ENCODE peak calls at places on chromosomes 2 and 18, in five cellular contexts. A is AG09309, W is transverse colon, N is fibroblast of pulmonary artery, O is psoas muscle. K is an unnamed sample.

GRCh38 chr2:190499273-190499672 is 35.2 kb downstream of the NEMP2 start:
- DNase-seq in O (no peak), W (no peak), A (no peak), N (no peak), K (no peak)

GRCh38 chr2:121333231-121333630 is 48.2 kb upstream of the TFCP2L1 start:
- DNase-seq in A (no peak), N (no peak), O (no peak), W (no peak), K (no peak)

GRCh38 chr2:110101280-110101844 is 14.3 kb downstream of the MALL start:
- DNase-seq in N (peak), O (peak), W (peak), A (peak), K (peak)

GRCh38 chr2:848099-848498 is 102.5 kb upstream of the SNTG2 start:
- DNase-seq in N (no peak), A (no peak), O (no peak), W (no peak), K (peak)

GRCh38 chr18:48488388-48488850 is 50.4 kb upstream of the CTIF start:
- DNase-seq in O (no peak), N (peak), A (peak), W (peak), K (no peak)

GRCh38 chr2:858646-859045 is 92.0 kb upstream of the SNTG2 start:
- DNase-seq in W (no peak), A (no peak), O (no peak), N (no peak), K (peak)

GRCh38 chr2:101418704-101419663 is 31.7 kb upstream of the CREG2 start:
- DNase-seq in O (no peak), W (peak), A (no peak), N (peak), K (peak)

GRCh38 chr2:168211664-168212163 is 35.7 kb downstream of the STK39 start:
- DNase-seq in N (no peak), O (no peak), W (no peak), A (no peak), K (no peak)

GRCh38 chr2:128178650-128179460 is 87.9 kb downstream of the UGGT1 start:
- DNase-seq in A (peak), O (peak), W (peak), N (peak), K (no peak)

GRCh38 chr2:232981356-232981755 is 31.7 kb downstream of the NGEF start:
- DNase-seq in O (no peak), A (no peak), N (no peak), W (peak), K (peak)

GRCh38 chr18:11324956-11325873 is 175.8 kb upstream of the PIEZO2 start:
- DNase-seq in A (peak), N (peak), W (no peak), O (no peak), K (no peak)

GRCh38 chr2:149715005-149715592 is 127.5 kb upstream of the MMADHC start:
- DNase-seq in N (peak), W (no peak), O (no peak), A (peak), K (no peak)
- TF ChIP-seq CTCF in N (peak), W (peak), O (peak), A (peak), K (no peak)

GRCh38 chr2:8662239-8662879 is 19.5 kb upstream of the ID2 start:
- DNase-seq in N (peak), O (no peak), A (peak), W (no peak), K (no peak)
- TF ChIP-seq CTCF in N (peak), O (no peak), A (peak), W (no peak), K (no peak)

GRCh38 chr2:229641676-229642075 is 72.7 kb downstream of the DNER start:
- DNase-seq in N (no peak), W (no peak), O (no peak), A (no peak), K (no peak)
- TF ChIP-seq CTCF in N (peak), W (no peak), O (no peak), A (no peak), K (no peak)

DNA sequence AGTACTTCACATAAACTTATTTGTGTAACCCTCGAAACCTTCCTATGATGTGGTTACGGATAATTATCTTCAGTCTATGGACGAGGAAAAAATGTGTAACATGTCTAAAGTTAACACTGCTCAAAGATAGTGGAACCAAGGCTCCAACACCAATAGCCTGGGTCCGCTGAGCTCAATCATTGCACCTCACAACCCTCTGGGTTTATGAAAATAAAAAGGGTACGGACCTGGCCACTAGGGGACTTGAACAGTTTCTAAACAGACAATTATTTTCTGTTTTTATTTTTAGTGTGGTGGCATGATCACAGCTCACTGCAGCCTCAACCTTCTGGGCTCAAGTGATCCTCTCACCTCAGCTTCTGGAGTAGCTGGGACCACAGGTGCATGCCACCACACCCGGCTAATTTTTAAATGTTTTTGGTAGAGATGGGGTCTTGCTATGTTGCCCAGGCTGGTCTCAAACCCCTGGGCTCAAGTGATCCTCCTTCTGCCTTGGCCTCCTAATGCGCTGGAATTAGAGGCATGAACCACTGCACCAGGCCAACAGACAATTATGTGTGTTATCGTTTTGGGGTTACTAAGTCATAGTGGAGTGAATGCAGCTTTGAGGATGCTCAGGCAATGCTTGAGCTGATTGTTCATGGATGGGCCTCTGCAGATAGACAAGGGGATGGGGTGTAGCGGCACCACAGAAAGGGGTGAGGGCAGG is 10.1 kb downstream of the CASP8 start:
- DNase-seq in W (no peak), A (no peak), N (no peak), O (no peak), K (no peak)
- TF ChIP-seq CTCF in W (no peak), A (no peak), N (no peak), O (no peak), K (no peak)

GRCh38 chr2:96869281-96869823 is 528 bp downstream of the SEMA4C start:
- DNase-seq in N (peak), O (peak), A (no peak), W (peak), K (peak)
- TF ChIP-seq CTCF in N (no peak), O (peak), A (no peak), W (no peak), K (no peak)

DNA sequence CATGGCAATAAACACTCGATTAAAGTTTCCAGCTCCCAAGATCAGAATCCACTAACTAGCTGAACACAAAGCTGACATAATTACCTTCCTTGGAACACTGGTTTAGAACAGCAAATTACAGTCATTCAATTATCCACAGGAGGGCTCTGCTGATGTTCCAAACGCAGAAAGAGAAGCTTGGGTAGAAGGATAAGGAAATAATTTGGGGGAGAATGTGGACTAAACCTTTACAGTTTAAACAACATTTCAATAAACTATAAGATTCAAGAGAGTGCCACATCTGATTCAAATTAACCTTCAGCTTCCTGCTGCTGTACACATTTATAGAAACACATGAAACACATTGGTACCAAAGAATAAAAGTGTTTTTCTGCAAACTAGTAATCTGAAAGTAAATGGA is 67.8 kb upstream of the ARL4C start:
- DNase-seq in W (no peak), N (peak), O (no peak), A (peak), K (no peak)
- TF ChIP-seq CTCF in W (no peak), N (peak), O (no peak), A (peak), K (no peak)

GRCh38 chr2:11745613-11746375 is 638 bp upstream of the LPIN1 start:
- DNase-seq in N (no peak), A (no peak), O (peak), W (no peak), K (no peak)

GRCh38 chr2:11748018-11748860 is 1.8 kb downstream of the LPIN1 start:
- DNase-seq in O (no peak), A (no peak), N (no peak), W (no peak), K (no peak)

GRCh38 chr2:11744631-11745394 is 1.6 kb upstream of the LPIN1 start:
- DNase-seq in W (no peak), N (peak), O (peak), A (no peak), K (no peak)

GRCh38 chr2:11746376-11746806 is at the start of gene LPIN1:
- DNase-seq in N (peak), A (no peak), O (peak), W (peak), K (peak)

DNA sequence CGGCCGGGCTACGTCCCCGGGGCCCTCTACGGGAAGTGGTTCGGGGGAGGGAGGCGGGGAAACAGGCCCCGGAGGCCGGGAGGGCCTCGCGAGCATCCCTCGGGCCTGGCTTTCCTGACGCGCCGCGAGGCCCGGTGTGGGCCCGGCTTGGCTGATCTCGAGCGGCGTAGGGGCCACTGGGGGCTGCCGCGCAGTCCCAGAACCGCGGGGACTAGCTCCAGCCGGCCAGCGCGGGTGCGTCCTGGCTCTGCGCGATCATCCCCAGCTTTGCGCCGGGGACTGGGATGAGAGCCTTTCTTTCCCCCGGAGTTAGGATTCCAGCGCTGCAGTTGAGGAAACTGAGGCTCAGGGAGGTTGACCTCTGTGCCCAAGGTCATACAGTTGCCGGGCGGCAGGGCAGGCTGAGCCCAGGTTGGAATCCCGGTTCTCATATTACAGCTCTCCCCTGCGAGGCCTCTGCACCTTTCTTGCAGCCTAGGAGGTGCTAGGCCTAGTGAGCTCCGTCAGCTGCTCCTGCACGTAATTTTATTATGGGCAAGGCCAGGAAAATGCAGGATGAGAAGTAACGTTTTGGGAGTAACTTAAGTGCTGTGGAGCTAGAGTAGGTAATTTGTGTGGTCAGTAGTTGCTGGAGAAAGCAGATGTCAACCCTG is 501 bp downstream of the LPIN1 start:
- DNase-seq in W (no peak), A (no peak), O (no peak), N (peak), K (no peak)
- TF ChIP-seq CTCF in W (no peak), A (no peak), O (no peak), N (no peak), K (no peak)

DNA sequence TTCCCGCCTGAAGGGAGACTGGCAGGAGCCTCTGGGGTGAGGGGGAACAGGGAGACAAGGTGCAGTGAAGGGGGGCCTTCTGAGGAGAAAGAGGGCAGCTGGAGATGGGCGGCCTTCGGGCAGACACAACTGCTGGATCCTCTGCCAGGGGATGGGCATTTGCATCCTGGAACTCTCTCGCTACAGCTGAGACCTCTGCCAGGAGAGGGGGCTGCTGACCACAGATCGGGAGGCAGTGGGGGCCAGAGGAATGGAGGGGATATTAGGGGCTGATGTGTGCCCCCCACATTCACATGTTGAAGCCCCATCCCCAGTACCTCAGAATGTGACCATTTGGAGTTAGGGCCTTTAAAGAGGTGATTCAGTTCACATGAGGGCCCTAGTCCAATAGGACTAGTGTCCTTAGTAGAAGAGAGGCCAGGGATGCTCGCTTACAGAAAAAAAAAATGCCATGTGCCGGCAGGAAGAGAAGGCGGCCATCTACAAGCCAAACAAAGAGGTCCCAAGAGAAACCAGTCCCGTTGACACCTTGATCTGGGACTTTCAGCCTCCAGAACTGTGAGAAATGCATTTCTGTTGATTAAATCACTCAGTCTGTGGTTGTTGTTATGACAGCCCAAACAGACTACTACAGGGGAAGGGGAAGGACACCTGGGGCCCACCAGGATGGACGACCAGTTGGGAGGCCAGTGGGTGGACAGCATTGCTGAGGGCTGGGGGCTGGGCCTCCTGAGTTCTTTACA is 50.0 kb downstream of the TRABD2A start:
- DNase-seq in A (no peak), N (no peak), W (no peak), O (no peak), K (no peak)
- TF ChIP-seq CTCF in A (no peak), N (no peak), W (no peak), O (no peak), K (no peak)

GRCh38 chr2:30656079-30656478 is 151.2 kb downstream of the CAPN13 start:
- DNase-seq in A (no peak), N (no peak), O (no peak), W (no peak), K (no peak)
- TF ChIP-seq CTCF in A (no peak), N (no peak), O (no peak), W (no peak), K (no peak)

DNA sequence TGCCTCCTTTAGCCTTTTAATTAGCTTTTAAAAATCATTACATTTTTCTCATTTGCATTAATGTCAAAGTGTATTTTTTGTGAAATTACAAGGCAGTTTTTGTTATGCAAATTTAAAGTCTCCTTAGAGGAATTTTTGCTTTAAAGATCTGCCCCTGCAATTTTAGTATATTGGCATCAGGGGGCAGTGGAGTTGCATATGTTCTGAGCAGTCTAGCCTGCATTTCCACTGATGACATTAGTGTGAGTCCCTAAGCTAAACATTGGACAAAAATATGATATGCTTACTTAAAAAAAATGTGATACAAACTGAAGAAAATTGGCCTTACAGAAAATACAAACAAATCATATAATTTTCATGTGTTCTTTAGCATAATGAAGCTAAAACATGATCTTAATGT is 426.5 kb downstream of the SLC4A3 start:
- DNase-seq in N (peak), O (no peak), A (no peak), W (no peak), K (no peak)
- TF ChIP-seq CTCF in N (peak), O (no peak), A (no peak), W (peak), K (no peak)